ENCODE peak calls at places on chromosome 5, in seven cellular contexts. One of them, this sample, is unnamed.

GRCh38 chr5:3225201-3225960 is 370.3 kb upstream of the IRX1 start:
- DNase-seq in astrocyte of the spinal cord: no peak
- DNase-seq in kidney: no peak
- DNase-seq in AG04449: no peak
- DNase-seq in K562: no peak
- DNase-seq in stomach: no peak
- DNase-seq in mammary epithelial cell: no peak
- DNase-seq in this sample: no peak

GRCh38 chr5:4883388-4883787 is 256.7 kb upstream of the ADAMTS16 start:
- DNase-seq in K562: no peak
- DNase-seq in astrocyte of the spinal cord: no peak
- DNase-seq in mammary epithelial cell: no peak
- DNase-seq in kidney: no peak
- DNase-seq in stomach: no peak
- DNase-seq in AG04449: no peak
- DNase-seq in this sample: no peak

GRCh38 chr5:178786859-178787499 is 56.5 kb upstream of the ZNF354A start:
- DNase-seq in stomach: peak
- DNase-seq in K562: no peak
- DNase-seq in kidney: no peak
- DNase-seq in mammary epithelial cell: peak
- DNase-seq in AG04449: peak
- DNase-seq in astrocyte of the spinal cord: peak
- DNase-seq in this sample: no peak

GRCh38 chr5:42894057-42894456 is 82.4 kb upstream of the SELENOP start:
- DNase-seq in kidney: no peak
- DNase-seq in AG04449: no peak
- DNase-seq in astrocyte of the spinal cord: no peak
- DNase-seq in stomach: no peak
- DNase-seq in K562: no peak
- DNase-seq in mammary epithelial cell: no peak
- DNase-seq in this sample: no peak

GRCh38 chr5:107395632-107396350 is 274.9 kb downstream of the EFNA5 start:
- DNase-seq in AG04449: no peak
- DNase-seq in K562: no peak
- DNase-seq in stomach: no peak
- DNase-seq in mammary epithelial cell: no peak
- DNase-seq in kidney: no peak
- DNase-seq in astrocyte of the spinal cord: peak
- DNase-seq in this sample: no peak

GRCh38 chr5:105145152-105145551 is 1582.6 kb upstream of the NUDT12 start:
- DNase-seq in K562: no peak
- DNase-seq in stomach: no peak
- DNase-seq in mammary epithelial cell: no peak
- DNase-seq in AG04449: no peak
- DNase-seq in kidney: peak
- DNase-seq in astrocyte of the spinal cord: no peak
- DNase-seq in this sample: no peak

GRCh38 chr5:124948754-124949275 is 202.4 kb upstream of the ZNF608 start:
- DNase-seq in kidney: no peak
- DNase-seq in mammary epithelial cell: peak
- DNase-seq in stomach: no peak
- DNase-seq in AG04449: no peak
- DNase-seq in astrocyte of the spinal cord: no peak
- DNase-seq in K562: no peak
- DNase-seq in this sample: no peak

GRCh38 chr5:61768692-61769281 is 436.7 kb downstream of the ZSWIM6 start:
- DNase-seq in mammary epithelial cell: peak
- DNase-seq in stomach: peak
- DNase-seq in K562: peak
- DNase-seq in kidney: no peak
- DNase-seq in astrocyte of the spinal cord: peak
- DNase-seq in AG04449: no peak
- DNase-seq in this sample: no peak

GRCh38 chr5:83031391-83031790 is 45.8 kb downstream of the TMEM167A start:
- DNase-seq in AG04449: peak
- DNase-seq in K562: no peak
- DNase-seq in stomach: no peak
- DNase-seq in astrocyte of the spinal cord: no peak
- DNase-seq in mammary epithelial cell: no peak
- DNase-seq in kidney: no peak
- DNase-seq in this sample: no peak

GRCh38 chr5:134523543-134524136 is 1.8 kb upstream of the JADE2 start:
- DNase-seq in mammary epithelial cell: no peak
- DNase-seq in AG04449: no peak
- DNase-seq in astrocyte of the spinal cord: no peak
- DNase-seq in kidney: no peak
- DNase-seq in K562: no peak
- DNase-seq in stomach: no peak
- DNase-seq in this sample: no peak
- H3K4me3 ChIP-seq in mammary epithelial cell: peak
- H3K4me3 ChIP-seq in AG04449: peak
- H3K4me3 ChIP-seq in astrocyte of the spinal cord: peak
- H3K4me3 ChIP-seq in kidney: peak
- H3K4me3 ChIP-seq in K562: peak
- H3K4me3 ChIP-seq in stomach: peak
- H3K4me3 ChIP-seq in this sample: peak

GRCh38 chr5:140146523-140146842 is 20.7 kb downstream of the IGIP start:
- DNase-seq in astrocyte of the spinal cord: no peak
- DNase-seq in mammary epithelial cell: no peak
- DNase-seq in K562: no peak
- DNase-seq in kidney: no peak
- DNase-seq in stomach: no peak
- DNase-seq in AG04449: no peak
- DNase-seq in this sample: no peak

GRCh38 chr5:140143521-140144258 is 18.0 kb downstream of the IGIP start:
- DNase-seq in astrocyte of the spinal cord: no peak
- DNase-seq in kidney: no peak
- DNase-seq in K562: no peak
- DNase-seq in mammary epithelial cell: no peak
- DNase-seq in stomach: no peak
- DNase-seq in AG04449: no peak
- DNase-seq in this sample: no peak

GRCh38 chr5:140147460-140147859 is 21.7 kb downstream of the IGIP start:
- DNase-seq in stomach: no peak
- DNase-seq in mammary epithelial cell: no peak
- DNase-seq in astrocyte of the spinal cord: no peak
- DNase-seq in K562: no peak
- DNase-seq in kidney: no peak
- DNase-seq in AG04449: no peak
- DNase-seq in this sample: no peak

GRCh38 chr5:140145223-140145622 is 19.5 kb downstream of the IGIP start:
- DNase-seq in stomach: no peak
- DNase-seq in AG04449: no peak
- DNase-seq in K562: no peak
- DNase-seq in kidney: no peak
- DNase-seq in mammary epithelial cell: no peak
- DNase-seq in astrocyte of the spinal cord: no peak
- DNase-seq in this sample: no peak

GRCh38 chr5:140145818-140146522 is 20.2 kb downstream of the IGIP start:
- DNase-seq in K562: peak
- DNase-seq in mammary epithelial cell: peak
- DNase-seq in AG04449: no peak
- DNase-seq in kidney: peak
- DNase-seq in astrocyte of the spinal cord: peak
- DNase-seq in stomach: peak
- DNase-seq in this sample: peak
- H3K4me3 ChIP-seq in K562: no peak
- H3K4me3 ChIP-seq in mammary epithelial cell: no peak
- H3K4me3 ChIP-seq in AG04449: peak
- H3K4me3 ChIP-seq in kidney: no peak
- H3K4me3 ChIP-seq in astrocyte of the spinal cord: peak
- H3K4me3 ChIP-seq in stomach: peak
- H3K4me3 ChIP-seq in this sample: peak

DNA sequence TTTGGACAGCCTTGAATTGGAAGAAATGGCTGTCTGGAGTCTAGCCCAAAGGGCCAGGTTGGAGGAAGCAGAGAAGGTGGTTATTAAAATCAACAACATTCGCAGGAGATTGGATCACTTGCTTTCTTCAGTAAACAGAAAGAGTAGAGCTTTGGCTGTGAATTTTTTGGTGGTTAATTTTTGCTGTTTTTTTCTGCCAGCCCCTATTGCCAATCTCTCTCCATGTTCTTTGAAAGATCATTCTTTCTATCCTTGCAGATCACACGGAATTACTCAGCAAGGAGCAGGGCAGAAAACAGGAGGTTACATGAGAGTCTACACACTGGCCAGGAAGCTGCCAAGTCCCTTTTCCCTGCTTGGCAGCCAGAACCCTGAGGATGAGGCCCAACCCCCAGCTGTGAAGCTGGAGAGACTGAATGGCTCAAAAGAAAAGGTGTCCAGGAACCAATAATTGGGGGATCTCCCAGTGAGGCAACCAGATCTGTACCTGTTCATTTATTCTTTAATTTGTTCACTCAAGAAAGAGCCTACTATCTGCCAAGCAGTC is 13.0 kb downstream of the GLRX start:
- DNase-seq in astrocyte of the spinal cord: peak
- DNase-seq in kidney: no peak
- DNase-seq in AG04449: no peak
- DNase-seq in stomach: peak
- DNase-seq in mammary epithelial cell: no peak
- DNase-seq in K562: no peak
- DNase-seq in this sample: peak
- H3K4me3 ChIP-seq in astrocyte of the spinal cord: no peak
- H3K4me3 ChIP-seq in kidney: no peak
- H3K4me3 ChIP-seq in AG04449: no peak
- H3K4me3 ChIP-seq in stomach: no peak
- H3K4me3 ChIP-seq in mammary epithelial cell: no peak
- H3K4me3 ChIP-seq in K562: no peak
- H3K4me3 ChIP-seq in this sample: peak

GRCh38 chr5:74629326-74629725 is 11.2 kb downstream of the ENC1 start:
- DNase-seq in mammary epithelial cell: no peak
- DNase-seq in K562: no peak
- DNase-seq in kidney: no peak
- DNase-seq in AG04449: no peak
- DNase-seq in stomach: no peak
- DNase-seq in astrocyte of the spinal cord: no peak
- DNase-seq in this sample: no peak

GRCh38 chr5:74631088-74631960 is 9.2 kb downstream of the ENC1 start:
- DNase-seq in mammary epithelial cell: no peak
- DNase-seq in AG04449: no peak
- DNase-seq in astrocyte of the spinal cord: peak
- DNase-seq in kidney: no peak
- DNase-seq in stomach: no peak
- DNase-seq in K562: no peak
- DNase-seq in this sample: no peak

GRCh38 chr5:74627511-74628120 is 12.9 kb downstream of the ENC1 start:
- DNase-seq in astrocyte of the spinal cord: no peak
- DNase-seq in stomach: no peak
- DNase-seq in K562: no peak
- DNase-seq in AG04449: no peak
- DNase-seq in kidney: no peak
- DNase-seq in mammary epithelial cell: no peak
- DNase-seq in this sample: no peak

GRCh38 chr5:74632947-74633356 is 7.6 kb downstream of the ENC1 start:
- DNase-seq in stomach: no peak
- DNase-seq in mammary epithelial cell: peak
- DNase-seq in kidney: no peak
- DNase-seq in AG04449: no peak
- DNase-seq in astrocyte of the spinal cord: peak
- DNase-seq in K562: no peak
- DNase-seq in this sample: no peak

GRCh38 chr5:74630387-74631087 is 10.0 kb downstream of the ENC1 start:
- DNase-seq in kidney: no peak
- DNase-seq in mammary epithelial cell: peak
- DNase-seq in stomach: no peak
- DNase-seq in astrocyte of the spinal cord: peak
- DNase-seq in K562: no peak
- DNase-seq in AG04449: peak
- DNase-seq in this sample: no peak
- H3K4me3 ChIP-seq in kidney: no peak
- H3K4me3 ChIP-seq in mammary epithelial cell: no peak
- H3K4me3 ChIP-seq in stomach: no peak
- H3K4me3 ChIP-seq in astrocyte of the spinal cord: no peak
- H3K4me3 ChIP-seq in K562: no peak
- H3K4me3 ChIP-seq in AG04449: no peak
- H3K4me3 ChIP-seq in this sample: no peak

This sample was measured in psoas muscle.